ENCODE peak calls at places on chromosomes 5 and 9, in eight cellular contexts. H, Y, B, Q, E, K, J and V are unnamed samples.

GRCh38 chr5:55823151-55823796 is 27.9 kb upstream of the IL31RA start:
- DNase-seq in H (no peak), Y (no peak), B (no peak), Q (no peak), E (no peak), K (no peak), J (no peak), V (no peak)

GRCh38 chr9:26675055-26675454 is 217.5 kb downstream of the CAAP1 start:
- DNase-seq in H (peak), Y (no peak), B (peak), Q (no peak), E (no peak), K (no peak), J (no peak), V (peak)

GRCh38 chr5:59479084-59479483 is 414.4 kb downstream of the PDE4D start:
- DNase-seq in H (no peak), Y (no peak), B (no peak), Q (no peak), E (no peak), K (no peak), J (no peak), V (no peak)

GRCh38 chr9:82961504-82962125 is 101.3 kb downstream of the RASEF start:
- DNase-seq in H (peak), Y (peak), B (peak), Q (peak), E (peak), K (peak), J (peak), V (peak)

GRCh38 chr9:137761793-137762192 is 115.8 kb upstream of the CACNA1B start:
- DNase-seq in H (no peak), Y (no peak), B (no peak), Q (no peak), E (no peak), K (no peak), J (no peak), V (no peak)

GRCh38 chr9:87667164-87667738 is 58.7 kb upstream of the CTSL start:
- DNase-seq in H (no peak), Y (no peak), B (no peak), Q (peak), E (peak), K (no peak), J (no peak), V (peak)

GRCh38 chr5:134553816-134554215 is 28.3 kb downstream of the JADE2 start:
- DNase-seq in H (no peak), Y (no peak), B (no peak), Q (no peak), E (no peak), K (no peak), J (no peak), V (peak)

GRCh38 chr9:87554976-87555375 is 57.3 kb downstream of the DAPK1 start:
- DNase-seq in H (no peak), Y (no peak), B (no peak), Q (no peak), E (no peak), K (no peak), J (no peak), V (no peak)

GRCh38 chr5:158223054-158223453 is 364.1 kb upstream of the CLINT1 start:
- DNase-seq in H (no peak), Y (no peak), B (no peak), Q (no peak), E (no peak), K (no peak), J (no peak), V (no peak)

GRCh38 chr9:130387905-130388304 is 56.9 kb upstream of the ASS1 start:
- DNase-seq in H (no peak), Y (no peak), B (no peak), Q (no peak), E (no peak), K (no peak), J (no peak), V (no peak)

GRCh38 chr9:37956904-37957663 is 53.2 kb upstream of the SLC25A51 start:
- DNase-seq in H (no peak), Y (no peak), B (no peak), Q (no peak), E (no peak), K (no peak), J (no peak), V (no peak)

GRCh38 chr9:2494571-2494970 is 127.0 kb upstream of the VLDLR start:
- DNase-seq in H (peak), Y (no peak), B (peak), Q (peak), E (peak), K (no peak), J (no peak), V (peak)

GRCh38 chr5:7392401-7393024 is 3.4 kb upstream of the ADCY2 start:
- DNase-seq in H (peak), Y (no peak), B (peak), Q (peak), E (peak), K (no peak), J (no peak), V (peak)

GRCh38 chr9:91914937-91915336 is 35.1 kb downstream of the ROR2 start:
- DNase-seq in H (no peak), Y (no peak), B (no peak), Q (peak), E (no peak), K (no peak), J (no peak), V (no peak)

GRCh38 chr5:14971864-14972263 is 100.3 kb upstream of the ANKH start:
- DNase-seq in H (no peak), Y (no peak), B (no peak), Q (no peak), E (no peak), K (no peak), J (no peak), V (no peak)

GRCh38 chr9:94568972-94569712 is 14.3 kb downstream of the PCAT7 start:
- DNase-seq in H (no peak), Y (no peak), B (no peak), Q (no peak), E (no peak), K (no peak), J (no peak), V (no peak)

GRCh38 chr5:65391591-65391990 is 90.1 kb downstream of the ADAMTS6 start:
- DNase-seq in H (peak), Y (no peak), B (no peak), Q (no peak), E (peak), K (no peak), J (no peak), V (peak)

GRCh38 chr5:124182133-124182532 is 564.3 kb downstream of the ZNF608 start:
- DNase-seq in H (no peak), Y (no peak), B (no peak), Q (no peak), E (no peak), K (no peak), J (no peak), V (no peak)

GRCh38 chr9:91451431-91452270 is 28.0 kb upstream of the NFIL3 start:
- DNase-seq in H (peak), Y (no peak), B (no peak), Q (no peak), E (no peak), K (no peak), J (no peak), V (no peak)